ENCODE peak calls at places on chromosomes 16 and 17, in nine cellular contexts. One of them, this sample, is unnamed.

GRCh38 chr17:19573075-19573474 is 39.4 kb downstream of the SLC47A1 start:
- DNase-seq in HCT116: no peak
- DNase-seq in ovary: no peak
- DNase-seq in uterus: no peak
- DNase-seq in tibial nerve: no peak
- DNase-seq in A549: no peak
- DNase-seq in endothelial cell of umbilical vein: no peak
- DNase-seq in body of pancreas: no peak
- DNase-seq in NB4: peak; percentile 91
- DNase-seq in this sample: no peak

GRCh38 chr17:20094777-20095176 is 85.6 kb downstream of the SPECC1 start:
- DNase-seq in NB4: no peak
- DNase-seq in uterus: no peak
- DNase-seq in tibial nerve: no peak
- DNase-seq in HCT116: no peak
- DNase-seq in endothelial cell of umbilical vein: no peak
- DNase-seq in A549: no peak
- DNase-seq in ovary: no peak
- DNase-seq in body of pancreas: no peak
- DNase-seq in this sample: no peak

GRCh38 chr16:50102046-50102756 is 36.4 kb downstream of the HEATR3 start:
- DNase-seq in HCT116: no peak
- DNase-seq in body of pancreas: no peak
- DNase-seq in ovary: no peak
- DNase-seq in uterus: no peak
- DNase-seq in tibial nerve: no peak
- DNase-seq in endothelial cell of umbilical vein: no peak
- DNase-seq in NB4: no peak
- DNase-seq in A549: no peak
- DNase-seq in this sample: no peak

GRCh38 chr16:30535777-30536190 is 1.1 kb upstream of the ZNF747 start:
- DNase-seq in ovary: peak; percentile 81
- DNase-seq in NB4: peak; percentile 87
- DNase-seq in endothelial cell of umbilical vein: peak; percentile 69
- DNase-seq in body of pancreas: peak; percentile 84
- DNase-seq in uterus: peak; percentile 67
- DNase-seq in A549: peak; percentile 67
- DNase-seq in tibial nerve: peak; percentile 52
- DNase-seq in HCT116: peak; percentile 31
- DNase-seq in this sample: peak; percentile 91

GRCh38 chr16:85612191-85612800 is 826 bp upstream of the GSE1 start:
- DNase-seq in NB4: peak; percentile 72
- DNase-seq in A549: peak; percentile 96
- DNase-seq in HCT116: peak; percentile 94
- DNase-seq in ovary: peak; percentile 69
- DNase-seq in endothelial cell of umbilical vein: no peak
- DNase-seq in tibial nerve: peak; percentile 44
- DNase-seq in body of pancreas: peak; percentile 95
- DNase-seq in uterus: peak; percentile 64
- DNase-seq in this sample: peak; percentile 83

GRCh38 chr17:44117351-44117750 is 6.1 kb downstream of the HDAC5 start:
- DNase-seq in uterus: no peak
- DNase-seq in NB4: no peak
- DNase-seq in endothelial cell of umbilical vein: no peak
- DNase-seq in ovary: no peak
- DNase-seq in body of pancreas: no peak
- DNase-seq in A549: no peak
- DNase-seq in HCT116: no peak
- DNase-seq in tibial nerve: no peak
- DNase-seq in this sample: no peak

GRCh38 chr17:10698116-10698818 is 873 bp downstream of the ADPRM start:
- DNase-seq in HCT116: no peak
- DNase-seq in NB4: peak; percentile 70
- DNase-seq in A549: no peak
- DNase-seq in uterus: no peak
- DNase-seq in tibial nerve: no peak
- DNase-seq in ovary: no peak
- DNase-seq in endothelial cell of umbilical vein: no peak
- DNase-seq in body of pancreas: no peak
- DNase-seq in this sample: no peak

GRCh38 chr16:22712471-22712870 is 101.5 kb upstream of the HS3ST2 start:
- DNase-seq in endothelial cell of umbilical vein: no peak
- DNase-seq in NB4: no peak
- DNase-seq in body of pancreas: no peak
- DNase-seq in HCT116: no peak
- DNase-seq in tibial nerve: no peak
- DNase-seq in ovary: no peak
- DNase-seq in A549: no peak
- DNase-seq in uterus: no peak
- DNase-seq in this sample: no peak

GRCh38 chr16:58031016-58031800 is 5.7 kb downstream of the MMP15 start:
- DNase-seq in body of pancreas: no peak
- DNase-seq in tibial nerve: no peak
- DNase-seq in A549: no peak
- DNase-seq in endothelial cell of umbilical vein: no peak
- DNase-seq in ovary: no peak
- DNase-seq in NB4: no peak
- DNase-seq in uterus: no peak
- DNase-seq in HCT116: no peak
- DNase-seq in this sample: no peak

GRCh38 chr16:12866981-12867551 is 34.3 kb upstream of the SHISA9 start:
- DNase-seq in ovary: no peak
- DNase-seq in A549: no peak
- DNase-seq in body of pancreas: no peak
- DNase-seq in uterus: no peak
- DNase-seq in tibial nerve: no peak
- DNase-seq in endothelial cell of umbilical vein: no peak
- DNase-seq in HCT116: no peak
- DNase-seq in NB4: no peak
- DNase-seq in this sample: no peak

GRCh38 chr16:10252155-10252554 is 69.9 kb upstream of the GRIN2A start:
- DNase-seq in body of pancreas: no peak
- DNase-seq in uterus: no peak
- DNase-seq in ovary: no peak
- DNase-seq in endothelial cell of umbilical vein: no peak
- DNase-seq in HCT116: no peak
- DNase-seq in A549: no peak
- DNase-seq in tibial nerve: no peak
- DNase-seq in NB4: no peak
- DNase-seq in this sample: peak; percentile 64

GRCh38 chr17:81194941-81195901 is 27.5 kb downstream of the CEP131 start:
- DNase-seq in NB4: no peak
- DNase-seq in uterus: no peak
- DNase-seq in HCT116: no peak
- DNase-seq in endothelial cell of umbilical vein: no peak
- DNase-seq in tibial nerve: no peak
- DNase-seq in A549: no peak
- DNase-seq in body of pancreas: no peak
- DNase-seq in ovary: no peak
- DNase-seq in this sample: peak; percentile 88

GRCh38 chr16:70646260-70647241 is at the start of gene IL34:
- DNase-seq in endothelial cell of umbilical vein: no peak
- DNase-seq in NB4: no peak
- DNase-seq in tibial nerve: no peak
- DNase-seq in body of pancreas: peak; percentile 18
- DNase-seq in ovary: peak; percentile 75
- DNase-seq in HCT116: no peak
- DNase-seq in A549: no peak
- DNase-seq in uterus: peak; percentile 28
- DNase-seq in this sample: peak; percentile 79

GRCh38 chr16:87375426-87376135 is 8.0 kb downstream of the FBXO31 start:
- DNase-seq in body of pancreas: no peak
- DNase-seq in A549: no peak
- DNase-seq in HCT116: no peak
- DNase-seq in ovary: no peak
- DNase-seq in endothelial cell of umbilical vein: peak; percentile 92
- DNase-seq in uterus: no peak
- DNase-seq in tibial nerve: no peak
- DNase-seq in NB4: peak; percentile 36
- DNase-seq in this sample: peak; percentile 25

GRCh38 chr17:3635474-3636153 is 436 bp downstream of the SHPK start:
- DNase-seq in ovary: no peak
- DNase-seq in NB4: peak; percentile 6
- DNase-seq in A549: no peak
- DNase-seq in tibial nerve: no peak
- DNase-seq in uterus: no peak
- DNase-seq in body of pancreas: no peak
- DNase-seq in endothelial cell of umbilical vein: no peak
- DNase-seq in HCT116: no peak
- DNase-seq in this sample: no peak

GRCh38 chr17:47720754-47721533 is 12.1 kb upstream of the TBX21 start:
- DNase-seq in tibial nerve: no peak
- DNase-seq in A549: no peak
- DNase-seq in ovary: no peak
- DNase-seq in endothelial cell of umbilical vein: no peak
- DNase-seq in uterus: no peak
- DNase-seq in HCT116: peak; percentile 24
- DNase-seq in NB4: peak; percentile 75
- DNase-seq in body of pancreas: no peak
- DNase-seq in this sample: peak; percentile 74

GRCh38 chr17:43855061-43855460 is 8.1 kb downstream of the CD300LG start:
- DNase-seq in endothelial cell of umbilical vein: no peak
- DNase-seq in uterus: no peak
- DNase-seq in body of pancreas: no peak
- DNase-seq in ovary: no peak
- DNase-seq in tibial nerve: no peak
- DNase-seq in HCT116: no peak
- DNase-seq in NB4: no peak
- DNase-seq in A549: no peak
- DNase-seq in this sample: no peak

GRCh38 chr17:7883781-7884386 is 4.7 kb upstream of the CHD3 start:
- DNase-seq in uterus: no peak
- DNase-seq in NB4: peak; percentile 8
- DNase-seq in body of pancreas: no peak
- DNase-seq in endothelial cell of umbilical vein: peak; percentile 58
- DNase-seq in HCT116: no peak
- DNase-seq in ovary: no peak
- DNase-seq in tibial nerve: no peak
- DNase-seq in A549: peak; percentile 66
- DNase-seq in this sample: no peak
- H3K4me3 ChIP-seq in uterus: peak overlapping the region; percentile 87
- H3K4me3 ChIP-seq in NB4: peak overlapping the region; percentile 16
- H3K4me3 ChIP-seq in body of pancreas: no peak overlapping the region
- H3K4me3 ChIP-seq in endothelial cell of umbilical vein: peak overlapping the region; percentile 60
- H3K4me3 ChIP-seq in HCT116: peak overlapping the region; percentile 52
- H3K4me3 ChIP-seq in ovary: peak overlapping the region; percentile 75
- H3K4me3 ChIP-seq in tibial nerve: peak overlapping the region; percentile 88
- H3K4me3 ChIP-seq in A549: peak overlapping the region; percentile 70
- H3K4me3 ChIP-seq in this sample: peak overlapping the region; percentile 84

DNA sequence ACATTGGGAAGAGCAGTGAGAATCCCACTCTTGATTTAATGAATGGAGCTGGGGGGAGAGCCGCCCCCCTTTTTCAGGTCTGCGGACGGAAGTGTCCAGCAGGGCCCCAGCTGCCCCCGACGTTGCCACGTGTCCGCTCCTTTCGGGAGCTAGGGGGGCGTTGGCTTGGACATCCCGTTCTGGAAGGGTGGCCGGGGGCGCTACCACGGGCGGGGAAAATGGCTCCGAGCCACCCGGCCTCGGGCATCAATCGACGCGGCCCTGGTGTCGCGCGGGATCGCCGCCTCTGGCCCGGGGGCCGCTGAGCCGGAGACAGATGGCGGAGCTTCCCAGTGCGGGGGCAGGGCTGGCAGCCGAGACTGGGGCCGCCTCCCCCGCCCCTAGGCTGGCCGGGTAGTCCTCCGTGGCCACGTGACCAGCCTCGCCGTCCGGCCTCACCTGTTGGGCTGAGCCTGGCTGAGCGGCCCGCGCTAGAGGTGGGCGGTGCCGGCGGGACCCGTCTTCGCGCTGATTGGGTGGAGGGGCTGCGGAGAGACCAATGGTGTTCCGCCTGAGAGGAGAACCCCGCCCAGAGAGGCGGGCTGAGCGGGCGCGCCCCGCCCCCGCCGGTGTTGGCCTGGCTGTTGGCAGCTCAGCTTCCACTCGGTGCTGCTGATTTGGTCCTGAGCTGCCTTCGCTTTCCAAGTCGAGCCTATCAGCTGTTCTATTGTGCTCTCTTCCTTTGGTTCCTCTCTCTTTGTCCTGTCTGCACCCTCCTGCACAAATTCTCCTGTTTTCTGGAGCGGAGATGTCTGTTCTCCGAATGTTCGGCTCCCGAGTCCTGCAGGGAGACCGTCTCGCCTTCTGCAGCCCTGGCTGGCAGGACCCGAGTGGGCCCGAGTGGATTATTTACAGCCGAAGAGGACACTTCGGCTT is 8.3 kb downstream of the HS3ST3B1 start:
- DNase-seq in uterus: peak; percentile 65
- DNase-seq in body of pancreas: peak; percentile 88
- DNase-seq in ovary: peak; percentile 95
- DNase-seq in A549: peak; percentile 39
- DNase-seq in tibial nerve: peak; percentile 49
- DNase-seq in HCT116: no peak
- DNase-seq in endothelial cell of umbilical vein: peak; percentile 34
- DNase-seq in NB4: no peak
- DNase-seq in this sample: peak; percentile 94
- TF ChIP-seq POLR2A in uterus: no peak
- TF ChIP-seq POLR2A in body of pancreas: peak; percentile 28
- TF ChIP-seq POLR2A in ovary: no peak
- TF ChIP-seq POLR2A in A549: no peak
- TF ChIP-seq POLR2A in tibial nerve: no peak
- TF ChIP-seq POLR2A in HCT116: no peak
- TF ChIP-seq POLR2A in endothelial cell of umbilical vein: no peak
- TF ChIP-seq POLR2A in NB4: no peak
- TF ChIP-seq POLR2A in this sample: no peak

GRCh38 chr16:55476625-55477533 is 2.1 kb upstream of the MMP2 start:
- DNase-seq in NB4: no peak
- DNase-seq in HCT116: no peak
- DNase-seq in A549: no peak
- DNase-seq in body of pancreas: no peak
- DNase-seq in uterus: no peak
- DNase-seq in tibial nerve: no peak
- DNase-seq in ovary: peak; percentile 70
- DNase-seq in endothelial cell of umbilical vein: no peak
- DNase-seq in this sample: no peak
- H3K4me3 ChIP-seq in NB4: no peak overlapping the region
- H3K4me3 ChIP-seq in HCT116: no peak overlapping the region
- H3K4me3 ChIP-seq in A549: no peak overlapping the region
- H3K4me3 ChIP-seq in body of pancreas: no peak overlapping the region
- H3K4me3 ChIP-seq in uterus: no peak overlapping the region
- H3K4me3 ChIP-seq in tibial nerve: no peak overlapping the region
- H3K4me3 ChIP-seq in ovary: no peak overlapping the region
- H3K4me3 ChIP-seq in endothelial cell of umbilical vein: no peak overlapping the region
- H3K4me3 ChIP-seq in this sample: no peak overlapping the region

GRCh38 chr17:1627219-1627986 is 1.2 kb downstream of the SLC43A2 start:
- DNase-seq in NB4: peak; percentile 92
- DNase-seq in uterus: no peak
- DNase-seq in ovary: no peak
- DNase-seq in endothelial cell of umbilical vein: no peak
- DNase-seq in HCT116: no peak
- DNase-seq in body of pancreas: no peak
- DNase-seq in A549: no peak
- DNase-seq in tibial nerve: no peak
- DNase-seq in this sample: peak; percentile 87
- TF ChIP-seq POLR2A in NB4: no peak
- TF ChIP-seq POLR2A in uterus: no peak
- TF ChIP-seq POLR2A in ovary: no peak
- TF ChIP-seq POLR2A in endothelial cell of umbilical vein: no peak
- TF ChIP-seq POLR2A in HCT116: no peak
- TF ChIP-seq POLR2A in body of pancreas: peak; percentile 23
- TF ChIP-seq POLR2A in A549: no peak
- TF ChIP-seq POLR2A in tibial nerve: no peak
- TF ChIP-seq POLR2A in this sample: peak; percentile 71